ENCODE peak calls at places on chromosome 1, in five cellular contexts. K is A549; L is M059J; C is aorta; W is stimulated activated naive CD4-positive, alpha-beta T cell treated with Interleukin-2 at 50 U/mL for 16 hours. I is an unnamed sample.

GRCh38 chr1:237282266-237282783 is 240.3 kb downstream of the RYR2 start:
- DNase-seq in C (no peak), W (no peak), K (no peak), L (no peak), I (no peak)

GRCh38 chr1:203448521-203449061 is 27.0 kb upstream of the PRELP start:
- DNase-seq in W (no peak), C (no peak), K (no peak), L (no peak), I (no peak)

GRCh38 chr1:66022904-66023620 is 230.4 kb downstream of the PDE4B start:
- DNase-seq in W (no peak), C (no peak), K (no peak), L (peak; percentile 6), I (no peak)

GRCh38 chr1:231678021-231678432 is 51.4 kb downstream of the DISC1 start:
- DNase-seq in C (no peak), L (peak; percentile 70), W (no peak), K (no peak), I (no peak)

GRCh38 chr1:153525088-153525713 is 10.6 kb downstream of the S100A6 start:
- DNase-seq in C (no peak), K (no peak), L (no peak), W (no peak), I (no peak)

GRCh38 chr1:175757381-175758015 is 14.1 kb upstream of the TNR start:
- DNase-seq in C (no peak), L (peak; percentile 5), K (peak; percentile 42), W (no peak), I (no peak)

GRCh38 chr1:241317676-241318075 is 39.3 kb downstream of the RGS7 start:
- DNase-seq in K (no peak), W (no peak), C (no peak), L (no peak), I (no peak)

GRCh38 chr1:154760469-154760933 is 109.6 kb downstream of the KCNN3 start:
- DNase-seq in W (peak; percentile 79), L (no peak), C (peak; percentile 88), K (peak; percentile 44), I (peak; percentile 65)

GRCh38 chr1:28668191-28668955 is at the start of gene GMEB1:
- DNase-seq in K (peak; percentile 87), L (peak; percentile 87), W (peak; percentile 83), C (peak; percentile 95), I (peak; percentile 91)

GRCh38 chr1:151327903-151328674 is 873 bp upstream of the PI4KB start:
- DNase-seq in L (no peak), K (peak; percentile 47), C (peak; percentile 80), W (no peak), I (peak; percentile 42)

I was measured in left lung.